ENCODE peak calls at places on chromosome 20, in four cellular contexts. K, T, Z and G are unnamed samples.

GRCh38 chr20:58833921-58834320 is 16.8 kb downstream of the GNAS-AS1 start:
- DNase-seq in T (no peak), K (no peak), Z (no peak), G (no peak)

GRCh38 chr20:11221046-11221445 is 547.2 kb upstream of the JAG1 start:
- DNase-seq in Z (no peak), T (no peak), K (no peak), G (no peak)

GRCh38 chr20:58260006-58260405 is 31.6 kb upstream of the ANKRD60 start:
- DNase-seq in T (no peak), Z (no peak), K (no peak), G (no peak)

GRCh38 chr20:53837126-53837826 is 233.1 kb downstream of the BCAS1 start:
- DNase-seq in K (no peak), T (no peak), Z (no peak), G (no peak)

GRCh38 chr20:49132995-49133451 is 55.1 kb downstream of the STAU1 start:
- DNase-seq in T (peak), Z (no peak), K (peak), G (no peak)

GRCh38 chr20:3494218-3494617 is 23.4 kb downstream of the ATRN start:
- DNase-seq in Z (no peak), K (no peak), T (no peak), G (no peak)

GRCh38 chr20:62430871-62431447 is 3.6 kb upstream of the RBBP8NL start:
- DNase-seq in T (no peak), K (no peak), Z (no peak), G (no peak)

GRCh38 chr20:2825770-2826169 is 9.6 kb downstream of the TMEM239 start:
- DNase-seq in T (no peak), Z (no peak), K (no peak), G (no peak)

GRCh38 chr20:11411765-11412164 is 505.9 kb upstream of the BTBD3 start:
- DNase-seq in K (no peak), T (no peak), Z (no peak), G (peak)

GRCh38 chr20:62382306-62383198 is 4.4 kb upstream of the RPS21 start:
- DNase-seq in Z (peak), K (no peak), T (peak), G (peak)

GRCh38 chr20:36405255-36405654 is 99.1 kb downstream of the DLGAP4 start:
- DNase-seq in Z (no peak), T (no peak), K (no peak), G (no peak)

GRCh38 chr20:63357921-63358905 is 2.9 kb downstream of the CHRNA4 start:
- DNase-seq in K (no peak), Z (no peak), T (no peak), G (no peak)

GRCh38 chr20:43721429-43722152 is 5.2 kb downstream of the GTSF1L start:
- DNase-seq in K (no peak), Z (no peak), T (no peak), G (no peak)

GRCh38 chr20:48957521-48957920 is 36.0 kb downstream of the ARFGEF2 start:
- DNase-seq in K (no peak), Z (no peak), T (peak), G (no peak)

GRCh38 chr20:2101057-2101934 is at the start of gene STK35:
- DNase-seq in K (no peak), T (peak), Z (no peak), G (peak)